ENCODE peak calls at places on chromosomes 7 and 10, in four cellular contexts. H is spleen, Y is bronchial epithelial cell, X is cardiac fibroblast. K is an unnamed sample.

GRCh38 chr7:47132471-47132870 is 449.4 kb downstream of the TNS3 start:
- DNase-seq in H (no peak), Y (peak), X (peak), K (no peak)

GRCh38 chr7:22433710-22434460 is 66.1 kb downstream of the STEAP1B start:
- DNase-seq in H (peak), Y (peak), X (peak), K (peak)

GRCh38 chr7:95011156-95011928 is 103.9 kb downstream of the PPP1R9A start:
- DNase-seq in H (no peak), Y (peak), X (peak), K (peak)

GRCh38 chr7:74305987-74306736 is 17.0 kb downstream of the CLIP2 start:
- DNase-seq in H (no peak), Y (no peak), X (no peak), K (no peak)

GRCh38 chr7:124747072-124747471 is 18.5 kb downstream of the GPR37 start:
- DNase-seq in H (no peak), Y (no peak), X (no peak), K (no peak)

GRCh38 chr10:91549296-91549695 is 83.6 kb downstream of the PPP1R3C start:
- DNase-seq in H (no peak), Y (peak), X (no peak), K (no peak)

GRCh38 chr7:50721160-50721559 is 61.5 kb downstream of the GRB10 start:
- DNase-seq in H (no peak), Y (peak), X (no peak), K (no peak)

GRCh38 chr10:86401588-86402282 is 35.1 kb upstream of the GRID1 start:
- DNase-seq in H (no peak), Y (no peak), X (peak), K (peak)

GRCh38 chr10:126646101-126646500 is 24.4 kb downstream of the C10orf90 start:
- DNase-seq in H (no peak), Y (peak), X (peak), K (peak)

GRCh38 chr7:115831371-115831770 is 199.2 kb downstream of the TFEC start:
- DNase-seq in H (no peak), Y (no peak), X (no peak), K (no peak)

GRCh38 chr10:21184984-21185383 is 287.9 kb upstream of the NEBL start:
- DNase-seq in H (no peak), Y (no peak), X (peak), K (no peak)

GRCh38 chr7:30080818-30081217 is 52.6 kb downstream of the PLEKHA8 start:
- DNase-seq in H (no peak), Y (no peak), X (no peak), K (no peak)

GRCh38 chr7:83751217-83751616 is 102.3 kb upstream of the SEMA3E start:
- DNase-seq in H (no peak), Y (peak), X (peak), K (peak)

GRCh38 chr7:22879718-22880306 is 57.2 kb upstream of the TOMM7 start:
- DNase-seq in H (no peak), Y (no peak), X (no peak), K (no peak)

GRCh38 chr10:47452495-47453434 is 31.1 kb downstream of the ANXA8 start:
- DNase-seq in H (peak), Y (no peak), X (no peak), K (no peak)

GRCh38 chr10:91104185-91105041 is 116.0 kb upstream of the PCGF5 start:
- DNase-seq in H (no peak), Y (no peak), X (no peak), K (no peak)

GRCh38 chr7:55387062-55387965 is 22.2 kb downstream of the LANCL2 start:
- DNase-seq in H (no peak), Y (peak), X (peak), K (peak)

GRCh38 chr10:43195557-43195956 is 57.3 kb downstream of the CSGALNACT2 start:
- DNase-seq in H (no peak), Y (no peak), X (no peak), K (no peak)

GRCh38 chr7:15620491-15621185 is 58.8 kb upstream of the AGMO start:
- DNase-seq in H (no peak), Y (peak), X (peak), K (no peak)

GRCh38 chr10:27759483-27760281 is 14.1 kb upstream of the MKX start:
- DNase-seq in H (no peak), Y (no peak), X (no peak), K (no peak)

GRCh38 chr10:94212876-94213595 is 149.7 kb downstream of the NOC3L start:
- DNase-seq in H (no peak), Y (peak), X (peak), K (peak)

GRCh38 chr10:70886921-70887665 is 1.3 kb downstream of the PCBD1 start:
- DNase-seq in H (no peak), Y (no peak), X (no peak), K (no peak)

GRCh38 chr10:21385996-21386620 is 139.4 kb downstream of the SKIDA1 start:
- DNase-seq in H (no peak), Y (peak), X (peak), K (no peak)

GRCh38 chr7:8413600-8413999 is 19.8 kb upstream of the NXPH1 start:
- DNase-seq in H (no peak), Y (no peak), X (no peak), K (no peak)

DNA sequence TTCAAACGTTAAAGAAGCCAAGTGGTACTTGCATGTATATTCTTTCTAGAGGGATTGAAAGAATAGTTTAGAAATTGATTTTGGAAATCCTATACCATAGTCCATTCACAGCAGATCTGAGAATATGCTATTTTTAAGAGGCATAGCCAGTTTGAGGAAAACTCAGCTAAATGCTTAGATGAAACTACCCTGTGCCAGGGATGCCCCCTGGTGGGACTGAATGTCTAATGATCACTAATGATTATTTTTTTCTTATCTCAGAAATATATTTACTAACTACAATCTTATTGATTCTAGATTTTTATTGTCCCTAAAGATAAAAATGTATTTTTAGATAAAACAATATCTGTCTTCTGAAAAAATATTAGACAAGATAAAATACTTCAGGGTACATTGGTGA is 844.9 kb upstream of the PHF14 start:
- DNase-seq in H (no peak), Y (peak), X (no peak), K (no peak)
- TF ChIP-seq CTCF in H (no peak), Y (no peak), X (no peak), K (no peak)

DNA sequence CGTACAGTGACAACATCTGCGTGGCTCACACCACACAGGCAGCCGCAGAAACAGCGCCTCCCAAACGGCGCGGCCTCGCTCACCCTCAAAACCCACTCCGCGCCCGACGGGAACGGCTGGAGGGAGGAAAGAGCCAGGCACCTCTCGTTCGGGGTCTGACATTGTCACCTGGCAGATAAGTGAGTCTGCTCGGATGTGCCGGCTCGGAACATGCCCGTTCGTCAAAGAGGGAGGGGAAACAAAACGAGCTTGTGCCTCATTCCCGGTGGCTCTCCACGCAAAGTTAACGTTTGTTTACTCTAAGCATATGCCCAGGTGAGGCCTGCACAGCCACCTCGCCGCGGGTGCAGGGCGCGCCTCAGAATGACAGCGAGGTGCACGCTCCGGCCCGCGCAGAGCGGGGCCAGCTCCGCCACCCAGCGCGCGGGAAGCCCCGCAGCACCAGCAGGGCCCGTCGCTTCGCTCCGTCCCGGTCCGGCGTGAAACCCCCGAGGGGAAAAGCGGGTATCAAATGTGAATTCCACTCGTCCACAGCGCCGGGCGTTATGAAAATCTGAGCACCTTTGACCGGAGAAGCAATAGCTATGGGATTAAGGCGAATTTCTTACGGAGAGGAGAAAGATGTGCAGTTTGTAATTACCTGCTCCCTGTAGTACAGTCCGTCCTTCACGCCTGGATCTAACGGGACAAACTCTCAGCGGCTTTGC is 13.1 kb downstream of the CNPY1 start:
- DNase-seq in H (peak), Y (no peak), X (no peak), K (no peak)
- H3K4me3 ChIP-seq in H (no peak), Y (no peak), X (no peak), K (no peak)

GRCh38 chr10:11175823-11176243 is 158.2 kb downstream of the CELF2 start:
- DNase-seq in H (no peak), Y (no peak), X (no peak), K (no peak)
- TF ChIP-seq CTCF in H (no peak), Y (no peak), X (no peak), K (no peak)

DNA sequence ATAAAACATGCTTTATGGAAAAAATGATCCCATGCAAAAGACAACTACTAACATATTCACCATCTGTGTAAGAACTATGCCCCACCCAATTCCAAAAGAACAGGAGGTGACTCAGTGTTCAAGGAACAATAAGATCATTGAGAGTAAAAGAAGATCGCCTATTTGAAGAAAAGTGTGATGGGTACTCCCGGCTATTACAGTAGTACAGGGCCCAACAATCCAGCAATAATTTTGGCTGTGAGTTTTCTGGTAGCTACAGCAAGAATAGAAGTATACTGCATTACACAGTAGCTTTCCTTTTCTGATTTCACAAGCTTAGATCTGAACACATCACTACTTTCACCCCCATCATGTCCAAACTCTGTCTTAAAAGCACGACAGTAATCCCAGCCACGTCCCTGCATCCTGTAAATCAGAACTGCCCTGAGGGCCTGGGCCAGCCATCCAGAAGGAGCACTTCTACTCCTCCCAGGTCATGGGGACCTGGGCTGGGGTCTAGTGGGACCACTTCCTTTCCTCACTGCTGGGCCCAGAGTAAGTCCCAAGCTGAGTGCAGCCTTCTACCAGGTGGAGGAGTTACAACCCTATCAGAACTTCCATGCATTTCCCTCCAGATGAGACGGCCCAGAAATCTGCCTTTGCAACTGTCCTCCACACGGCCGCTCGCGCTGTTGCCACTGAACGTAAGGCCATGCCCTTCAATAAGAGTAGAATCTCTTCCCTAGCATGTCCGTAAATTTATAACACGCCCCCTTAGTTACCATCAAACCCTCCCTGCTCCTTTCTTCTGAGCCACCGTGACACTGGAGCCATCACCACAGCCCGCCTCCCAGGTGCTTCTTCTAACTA is 7.9 kb downstream of the ESYT2 start:
- DNase-seq in H (no peak), Y (peak), X (peak), K (peak)
- H3K4me3 ChIP-seq in H (no peak), Y (no peak), X (no peak), K (peak)

DNA sequence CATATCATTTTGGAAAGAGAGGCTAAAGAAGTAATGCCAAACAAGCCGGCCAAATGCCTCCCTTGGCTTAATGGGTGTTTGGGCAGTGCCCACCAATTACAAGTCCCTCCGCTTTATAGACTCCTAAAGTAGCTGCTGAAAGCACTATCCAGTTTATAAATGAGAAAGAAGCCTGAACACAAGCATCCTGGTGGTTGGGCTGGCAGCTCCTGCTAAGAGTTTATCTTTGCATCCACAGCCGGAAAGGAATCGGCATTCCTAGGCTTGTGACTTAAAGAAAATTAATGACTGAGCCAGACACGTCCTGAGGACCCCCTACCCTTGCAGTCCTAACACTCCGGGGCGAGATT is 13.1 kb upstream of the NKX2-3 start:
- DNase-seq in H (no peak), Y (no peak), X (no peak), K (no peak)
- TF ChIP-seq CTCF in H (no peak), Y (no peak), X (no peak), K (no peak)

GRCh38 chr10:29646960-29647431 is 12.2 kb upstream of the SVIL start:
- DNase-seq in H (no peak), Y (no peak), X (peak), K (peak)
- H3K4me3 ChIP-seq in H (no peak), Y (no peak), X (no peak), K (peak)

K was measured in fibroblast of the aortic adventitia.